ENCODE peak calls at places on chromosomes 7 and 10, in four cellular contexts. V is mammary epithelial cell, K is PC-3, M is SK-N-SH. U is an unnamed sample.

GRCh38 chr10:100462709-100463108 is at the start of gene WNT8B:
- DNase-seq in K (no peak), M (no peak), V (no peak), U (no peak)

GRCh38 chr7:44395067-44395466 is 69.7 kb upstream of the CAMK2B start:
- DNase-seq in V (no peak), K (no peak), M (no peak), U (no peak)

GRCh38 chr7:31056775-31057346 is 4.8 kb downstream of the ADCYAP1R1 start:
- DNase-seq in V (no peak), M (no peak), K (peak; percentile 3), U (no peak)

GRCh38 chr7:71974611-71975010 is 437.5 kb downstream of the CALN1 start:
- DNase-seq in K (no peak), V (no peak), M (no peak), U (no peak)

GRCh38 chr10:86940677-86941076 is 16.7 kb downstream of the MMRN2 start:
- DNase-seq in V (no peak), M (no peak), K (no peak), U (no peak)

GRCh38 chr10:74431816-74432215 is 280.8 kb downstream of the ADK start:
- DNase-seq in K (no peak), M (no peak), V (no peak), U (no peak)

GRCh38 chr7:44738876-44739665 is 9.6 kb upstream of the ZMIZ2 start:
- DNase-seq in V (no peak), K (no peak), M (no peak), U (no peak)

GRCh38 chr10:5545011-5545410 is 20.2 kb downstream of the CALML3 start:
- DNase-seq in K (no peak), M (no peak), V (no peak), U (no peak)

GRCh38 chr7:134593530-134594392 is 44.9 kb downstream of the AKR1B15 start:
- DNase-seq in K (peak; percentile 63), V (peak; percentile 57), M (peak; percentile 10), U (peak; percentile 91)

GRCh38 chr10:93458821-93459257 is 23.3 kb downstream of the MYOF start:
- DNase-seq in K (peak; percentile 96), M (no peak), V (peak; percentile 97), U (peak; percentile 100)

GRCh38 chr10:88385601-88386203 is 197.4 kb downstream of the RNLS start:
- DNase-seq in M (no peak), K (no peak), V (peak; percentile 96), U (no peak)

GRCh38 chr10:21194510-21194993 is 297.4 kb upstream of the NEBL start:
- DNase-seq in K (peak; percentile 85), M (peak; percentile 34), V (peak; percentile 63), U (no peak)

GRCh38 chr7:113204415-113204814 is 86.1 kb upstream of the SMIM30 start:
- DNase-seq in M (no peak), V (no peak), K (no peak), U (no peak)

GRCh38 chr10:102673961-102674511 is 29.8 kb downstream of the TRIM8 start:
- DNase-seq in M (peak; percentile 76), V (peak; percentile 86), K (no peak), U (peak; percentile 71)

GRCh38 chr10:133614830-133615580 is 11.6 kb downstream of the FRG2B start:
- DNase-seq in K (no peak), M (no peak), V (no peak), U (no peak)

GRCh38 chr10:73931767-73932624 is 21.1 kb downstream of the PLAU start:
- DNase-seq in V (peak; percentile 100), K (peak; percentile 100), M (no peak), U (no peak)

GRCh38 chr10:21518629-21519321 is 6.7 kb downstream of the SKIDA1 start:
- DNase-seq in V (peak; percentile 37), K (peak; percentile 7), M (no peak), U (peak; percentile 71)

GRCh38 chr10:130575756-130576285 is 439.6 kb downstream of the GLRX3 start:
- DNase-seq in M (no peak), K (no peak), V (no peak), U (no peak)

GRCh38 chr10:82394122-82394521 is 519.1 kb downstream of the NRG3 start:
- DNase-seq in M (peak; percentile 27), K (no peak), V (no peak), U (no peak)

GRCh38 chr10:373015-373414 is 237.8 kb downstream of the ZMYND11 start:
- DNase-seq in K (no peak), M (peak; percentile 53), V (no peak), U (peak; percentile 69)

GRCh38 chr7:91847881-91848599 is 32.5 kb downstream of the MTERF1 start:
- DNase-seq in K (no peak), M (no peak), V (no peak), U (no peak)

GRCh38 chr7:93352881-93353280 is 120.7 kb downstream of the VPS50 start:
- DNase-seq in K (no peak), V (no peak), M (no peak), U (no peak)

GRCh38 chr7:135980665-135981180 is 3.6 kb upstream of the MTPN start:
- DNase-seq in V (peak; percentile 54), M (no peak), K (peak; percentile 38), U (peak; percentile 80)

GRCh38 chr10:50470798-50471582 is 152.8 kb downstream of the SGMS1 start:
- DNase-seq in K (peak; percentile 100), V (peak; percentile 70), M (no peak), U (peak; percentile 86)

GRCh38 chr10:1185911-1186692 is 129.9 kb downstream of the WDR37 start:
- DNase-seq in V (no peak), K (no peak), M (no peak), U (no peak)

GRCh38 chr7:128917061-128917460 is 6.6 kb upstream of the KCP start:
- DNase-seq in M (no peak), K (no peak), V (no peak), U (no peak)

GRCh38 chr7:311796-312195 is 21.8 kb downstream of the FOXL3 start:
- DNase-seq in K (no peak), M (no peak), V (peak; percentile 68), U (no peak)

DNA sequence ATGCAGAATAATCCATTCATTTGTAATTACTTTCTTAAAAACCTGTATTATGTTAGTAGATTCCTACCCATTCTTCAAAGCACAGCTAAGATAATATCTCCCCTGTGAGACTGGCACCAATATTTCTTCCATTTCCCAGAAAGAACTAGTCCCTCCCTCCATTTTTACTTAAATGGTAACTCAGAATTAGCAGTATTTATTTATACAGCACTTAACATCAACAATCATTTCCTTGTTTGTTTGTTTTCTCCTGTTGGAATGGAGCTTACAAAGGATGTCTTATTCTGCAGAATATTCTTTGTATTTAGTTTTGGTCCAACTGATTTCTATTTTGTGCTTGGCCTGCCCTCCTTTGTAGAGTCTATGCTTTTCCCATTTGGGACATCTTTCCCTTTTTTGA is 32.1 kb upstream of the PTPN12 start:
- DNase-seq in V (no peak), K (no peak), M (no peak), U (no peak)
- H3K4me2 ChIP-seq in V (no peak overlapping the region), K (no peak overlapping the region), M (no peak overlapping the region), U (no peak overlapping the region)

DNA sequence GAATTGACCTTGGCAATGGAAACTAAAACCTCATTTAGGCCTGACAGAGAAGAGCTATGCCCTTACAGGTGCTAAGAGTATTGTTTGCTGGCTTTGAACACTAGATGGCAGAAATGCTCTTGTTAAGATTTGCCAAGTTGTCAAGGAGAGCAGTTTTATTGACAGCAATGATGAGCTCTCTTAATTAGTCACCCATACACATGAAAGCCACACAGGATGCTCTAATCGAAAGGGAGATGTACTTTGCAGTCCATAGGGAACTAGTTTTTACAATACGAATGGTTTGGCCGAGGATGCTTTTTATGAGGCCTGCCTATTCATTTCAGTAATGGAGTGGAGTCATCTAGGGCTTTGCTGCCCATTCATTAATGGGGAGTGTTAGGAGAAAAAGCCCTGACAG is 45.4 kb upstream of the MBL2 start:
- DNase-seq in K (peak; percentile 100), M (peak; percentile 6), V (peak; percentile 79), U (peak; percentile 27)
- TF ChIP-seq CTCF in K (peak; percentile 100), M (peak; percentile 60), V (peak; percentile 81), U (peak; percentile 66)

DNA sequence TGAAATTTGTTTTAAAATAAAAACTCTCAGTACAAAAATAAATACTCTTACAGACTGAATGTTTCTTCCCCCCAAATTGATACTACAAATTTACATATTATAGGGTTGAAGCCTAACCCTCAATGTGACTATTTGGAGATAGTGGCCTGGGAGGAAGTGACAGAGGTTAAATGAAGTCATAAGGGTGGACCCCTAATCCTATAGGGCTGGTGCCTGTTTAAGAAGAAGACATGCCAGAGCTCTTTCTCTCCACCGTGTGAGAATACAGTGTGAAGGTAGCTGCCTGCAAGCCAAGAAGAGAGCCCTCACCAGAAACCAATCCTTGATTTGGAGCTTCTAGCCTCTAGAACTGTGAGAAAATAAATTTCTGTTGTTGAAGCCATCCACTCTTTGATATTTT is 67.6 kb downstream of the MCU start:
- DNase-seq in V (no peak), K (no peak), M (no peak), U (no peak)
- H3K4me3 ChIP-seq in V (no peak overlapping the region), K (no peak overlapping the region), M (no peak overlapping the region), U (no peak overlapping the region)

GRCh38 chr10:9024210-9024609 is 969.7 kb downstream of the GATA3 start:
- DNase-seq in M (no peak), V (peak; percentile 81), K (peak; percentile 68), U (no peak)
- H3K4me2 ChIP-seq in M (no peak overlapping the region), V (peak overlapping the region; percentile 36), K (no peak overlapping the region), U (no peak overlapping the region)

DNA sequence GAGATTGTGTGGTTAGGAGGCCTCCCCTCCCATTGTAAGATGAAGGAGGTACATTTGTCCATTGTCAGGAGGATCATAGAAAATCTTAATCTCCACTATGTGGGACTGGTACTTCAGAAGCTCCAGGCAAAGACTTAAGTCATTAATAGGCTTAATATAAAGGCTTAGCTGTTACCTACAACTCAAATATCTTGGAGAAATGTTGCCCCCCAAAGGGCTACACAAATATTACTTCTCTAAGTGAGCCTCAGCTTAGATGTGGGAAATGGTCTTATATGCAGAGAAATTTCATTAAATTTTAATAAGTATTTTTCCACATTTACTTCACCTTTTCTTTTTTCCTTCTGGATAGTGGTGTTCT is 27.2 kb downstream of the TAS2R41 start:
- DNase-seq in K (peak; percentile 34), V (no peak), M (no peak), U (no peak)
- TF ChIP-seq CTCF in K (peak; percentile 25), V (no peak), M (peak; percentile 52), U (no peak)